ENCODE peak calls at places on chromosomes 4 and X, in seven cellular contexts. One of them, this sample, is unnamed.

GRCh38 chr4:105637409-105638258 is 70.9 kb downstream of the INTS12 start:
- DNase-seq in stimulated activated CD8-positive, alpha-beta memory T cell treated with anti-CD3 and anti-CD28 coated beads, Interleukin-7, amount 100 ng/mL, for 1 hour: peak
- DNase-seq in H7: no peak
- DNase-seq in pancreas: peak
- DNase-seq in brain pericyte: no peak
- DNase-seq in lower lobe of right lung: peak
- DNase-seq in ascending aorta: no peak
- DNase-seq in this sample: peak

GRCh38 chr4:37908488-37909343 is 17.8 kb downstream of the TBC1D1 start:
- DNase-seq in stimulated activated CD8-positive, alpha-beta memory T cell treated with anti-CD3 and anti-CD28 coated beads, Interleukin-7, amount 100 ng/mL, for 1 hour: no peak
- DNase-seq in H7: no peak
- DNase-seq in pancreas: no peak
- DNase-seq in brain pericyte: no peak
- DNase-seq in lower lobe of right lung: peak
- DNase-seq in ascending aorta: no peak
- DNase-seq in this sample: no peak

GRCh38 chr4:153523941-153524386 is 57.8 kb downstream of the TMEM131L start:
- DNase-seq in stimulated activated CD8-positive, alpha-beta memory T cell treated with anti-CD3 and anti-CD28 coated beads, Interleukin-7, amount 100 ng/mL, for 1 hour: no peak
- DNase-seq in H7: no peak
- DNase-seq in pancreas: peak
- DNase-seq in brain pericyte: no peak
- DNase-seq in lower lobe of right lung: no peak
- DNase-seq in ascending aorta: no peak
- DNase-seq in this sample: no peak

GRCh38 chr4:37995981-37996770 is 36.0 kb downstream of the PTTG2 start:
- DNase-seq in stimulated activated CD8-positive, alpha-beta memory T cell treated with anti-CD3 and anti-CD28 coated beads, Interleukin-7, amount 100 ng/mL, for 1 hour: no peak
- DNase-seq in H7: no peak
- DNase-seq in pancreas: no peak
- DNase-seq in brain pericyte: no peak
- DNase-seq in lower lobe of right lung: no peak
- DNase-seq in ascending aorta: no peak
- DNase-seq in this sample: no peak

GRCh38 chr4:184383497-184384055 is 90.8 kb downstream of the IRF2 start:
- DNase-seq in stimulated activated CD8-positive, alpha-beta memory T cell treated with anti-CD3 and anti-CD28 coated beads, Interleukin-7, amount 100 ng/mL, for 1 hour: no peak
- DNase-seq in H7: no peak
- DNase-seq in pancreas: peak
- DNase-seq in brain pericyte: peak
- DNase-seq in lower lobe of right lung: no peak
- DNase-seq in ascending aorta: no peak
- DNase-seq in this sample: no peak

GRCh38 chr4:182068920-182069319 is 174.3 kb upstream of the TENM3 start:
- DNase-seq in stimulated activated CD8-positive, alpha-beta memory T cell treated with anti-CD3 and anti-CD28 coated beads, Interleukin-7, amount 100 ng/mL, for 1 hour: no peak
- DNase-seq in H7: no peak
- DNase-seq in pancreas: no peak
- DNase-seq in brain pericyte: no peak
- DNase-seq in lower lobe of right lung: no peak
- DNase-seq in ascending aorta: no peak
- DNase-seq in this sample: no peak

GRCh38 chr4:7333801-7334421 is 100.8 kb downstream of the PSAPL1 start:
- DNase-seq in stimulated activated CD8-positive, alpha-beta memory T cell treated with anti-CD3 and anti-CD28 coated beads, Interleukin-7, amount 100 ng/mL, for 1 hour: no peak
- DNase-seq in H7: no peak
- DNase-seq in pancreas: no peak
- DNase-seq in brain pericyte: no peak
- DNase-seq in lower lobe of right lung: peak
- DNase-seq in ascending aorta: no peak
- DNase-seq in this sample: no peak

GRCh38 chr4:19375405-19375804 is 876.3 kb upstream of the SLIT2 start:
- DNase-seq in stimulated activated CD8-positive, alpha-beta memory T cell treated with anti-CD3 and anti-CD28 coated beads, Interleukin-7, amount 100 ng/mL, for 1 hour: no peak
- DNase-seq in H7: no peak
- DNase-seq in pancreas: no peak
- DNase-seq in brain pericyte: no peak
- DNase-seq in lower lobe of right lung: no peak
- DNase-seq in ascending aorta: no peak
- DNase-seq in this sample: no peak

GRCh38 chr4:121968859-121969258 is 17.0 kb upstream of the TRPC3 start:
- DNase-seq in stimulated activated CD8-positive, alpha-beta memory T cell treated with anti-CD3 and anti-CD28 coated beads, Interleukin-7, amount 100 ng/mL, for 1 hour: no peak
- DNase-seq in H7: no peak
- DNase-seq in pancreas: no peak
- DNase-seq in brain pericyte: no peak
- DNase-seq in lower lobe of right lung: no peak
- DNase-seq in ascending aorta: no peak
- DNase-seq in this sample: no peak

GRCh38 chrX:138485224-138485623 is 226.3 kb downstream of the FGF13 start:
- DNase-seq in stimulated activated CD8-positive, alpha-beta memory T cell treated with anti-CD3 and anti-CD28 coated beads, Interleukin-7, amount 100 ng/mL, for 1 hour: no peak
- DNase-seq in H7: no peak
- DNase-seq in pancreas: no peak
- DNase-seq in brain pericyte: no peak
- DNase-seq in lower lobe of right lung: no peak
- DNase-seq in ascending aorta: no peak
- DNase-seq in this sample: no peak

GRCh38 chrX:55159556-55159955 is 60.6 kb upstream of the PAGE5 start:
- DNase-seq in stimulated activated CD8-positive, alpha-beta memory T cell treated with anti-CD3 and anti-CD28 coated beads, Interleukin-7, amount 100 ng/mL, for 1 hour: no peak
- DNase-seq in H7: no peak
- DNase-seq in pancreas: no peak
- DNase-seq in brain pericyte: no peak
- DNase-seq in lower lobe of right lung: no peak
- DNase-seq in ascending aorta: no peak
- DNase-seq in this sample: no peak

GRCh38 chr4:153539058-153539826 is 73.1 kb downstream of the TMEM131L start:
- DNase-seq in stimulated activated CD8-positive, alpha-beta memory T cell treated with anti-CD3 and anti-CD28 coated beads, Interleukin-7, amount 100 ng/mL, for 1 hour: no peak
- DNase-seq in H7: no peak
- DNase-seq in pancreas: peak
- DNase-seq in brain pericyte: no peak
- DNase-seq in lower lobe of right lung: no peak
- DNase-seq in ascending aorta: no peak
- DNase-seq in this sample: no peak

GRCh38 chr4:3287972-3288570 is 4.8 kb upstream of the RGS12 start:
- DNase-seq in stimulated activated CD8-positive, alpha-beta memory T cell treated with anti-CD3 and anti-CD28 coated beads, Interleukin-7, amount 100 ng/mL, for 1 hour: no peak
- DNase-seq in H7: no peak
- DNase-seq in pancreas: no peak
- DNase-seq in brain pericyte: no peak
- DNase-seq in lower lobe of right lung: no peak
- DNase-seq in ascending aorta: no peak
- DNase-seq in this sample: no peak

GRCh38 chr4:178173771-178174170 is 731.5 kb upstream of the AGA start:
- DNase-seq in stimulated activated CD8-positive, alpha-beta memory T cell treated with anti-CD3 and anti-CD28 coated beads, Interleukin-7, amount 100 ng/mL, for 1 hour: no peak
- DNase-seq in H7: no peak
- DNase-seq in pancreas: no peak
- DNase-seq in brain pericyte: no peak
- DNase-seq in lower lobe of right lung: no peak
- DNase-seq in ascending aorta: no peak
- DNase-seq in this sample: no peak

GRCh38 chr4:111399523-111400135 is 745.6 kb upstream of the FAM241A start:
- DNase-seq in stimulated activated CD8-positive, alpha-beta memory T cell treated with anti-CD3 and anti-CD28 coated beads, Interleukin-7, amount 100 ng/mL, for 1 hour: no peak
- DNase-seq in H7: no peak
- DNase-seq in pancreas: no peak
- DNase-seq in brain pericyte: no peak
- DNase-seq in lower lobe of right lung: no peak
- DNase-seq in ascending aorta: no peak
- DNase-seq in this sample: no peak

GRCh38 chr4:40261246-40262078 is 64.6 kb downstream of the RHOH start:
- DNase-seq in stimulated activated CD8-positive, alpha-beta memory T cell treated with anti-CD3 and anti-CD28 coated beads, Interleukin-7, amount 100 ng/mL, for 1 hour: no peak
- DNase-seq in H7: no peak
- DNase-seq in pancreas: no peak
- DNase-seq in brain pericyte: no peak
- DNase-seq in lower lobe of right lung: no peak
- DNase-seq in ascending aorta: no peak
- DNase-seq in this sample: no peak

GRCh38 chrX:18964026-18964425 is 19.9 kb downstream of the PHKA2 start:
- DNase-seq in stimulated activated CD8-positive, alpha-beta memory T cell treated with anti-CD3 and anti-CD28 coated beads, Interleukin-7, amount 100 ng/mL, for 1 hour: no peak
- DNase-seq in H7: no peak
- DNase-seq in pancreas: no peak
- DNase-seq in brain pericyte: no peak
- DNase-seq in lower lobe of right lung: no peak
- DNase-seq in ascending aorta: no peak
- DNase-seq in this sample: no peak

GRCh38 chr4:122480023-122480422 is 23.5 kb upstream of the IL2 start:
- DNase-seq in stimulated activated CD8-positive, alpha-beta memory T cell treated with anti-CD3 and anti-CD28 coated beads, Interleukin-7, amount 100 ng/mL, for 1 hour: no peak
- DNase-seq in H7: no peak
- DNase-seq in pancreas: no peak
- DNase-seq in brain pericyte: no peak
- DNase-seq in lower lobe of right lung: no peak
- DNase-seq in ascending aorta: no peak
- DNase-seq in this sample: no peak

GRCh38 chr4:143531368-143531767 is 17.9 kb downstream of the SMARCA5 start:
- DNase-seq in stimulated activated CD8-positive, alpha-beta memory T cell treated with anti-CD3 and anti-CD28 coated beads, Interleukin-7, amount 100 ng/mL, for 1 hour: no peak
- DNase-seq in H7: no peak
- DNase-seq in pancreas: no peak
- DNase-seq in brain pericyte: no peak
- DNase-seq in lower lobe of right lung: no peak
- DNase-seq in ascending aorta: no peak
- DNase-seq in this sample: no peak

GRCh38 chr4:158255727-158256324 is 45.5 kb downstream of the TMEM144 start:
- DNase-seq in stimulated activated CD8-positive, alpha-beta memory T cell treated with anti-CD3 and anti-CD28 coated beads, Interleukin-7, amount 100 ng/mL, for 1 hour: no peak
- DNase-seq in H7: no peak
- DNase-seq in pancreas: no peak
- DNase-seq in brain pericyte: peak
- DNase-seq in lower lobe of right lung: no peak
- DNase-seq in ascending aorta: no peak
- DNase-seq in this sample: no peak

GRCh38 chr4:58809948-58810347 is 1699.8 kb upstream of the IGFBP7 start:
- DNase-seq in stimulated activated CD8-positive, alpha-beta memory T cell treated with anti-CD3 and anti-CD28 coated beads, Interleukin-7, amount 100 ng/mL, for 1 hour: no peak
- DNase-seq in H7: no peak
- DNase-seq in pancreas: no peak
- DNase-seq in brain pericyte: no peak
- DNase-seq in lower lobe of right lung: no peak
- DNase-seq in ascending aorta: no peak
- DNase-seq in this sample: no peak

This sample was measured in NCI-H1436 treated with DMSO at 0.1 percent for 48 hours.